ENCODE peak calls at places on chromosomes 3 and 15, in eight cellular contexts. Z, F, R, M, W, L, I and B are unnamed samples.

GRCh38 chr3:180747805-180748361 is 68.6 kb upstream of the CCDC39 start:
- DNase-seq in R (no peak), I (no peak), M (no peak), W (no peak), Z (no peak), F (no peak), L (no peak), B (no peak)

GRCh38 chr3:52004158-52004787 is 8.6 kb upstream of the RPL29 start:
- DNase-seq in F (no peak), I (no peak), M (peak; percentile 64), Z (no peak), R (no peak), L (no peak), W (peak; percentile 81), B (no peak)

GRCh38 chr3:106249159-106249558 is 380.3 kb upstream of the CBLB start:
- DNase-seq in L (no peak), M (no peak), Z (no peak), F (no peak), W (no peak), R (no peak), I (no peak), B (no peak)

GRCh38 chr3:4401441-4401840 is 65.6 kb downstream of the SUMF1 start:
- DNase-seq in M (no peak), F (no peak), Z (no peak), I (no peak), R (no peak), L (no peak), W (no peak), B (no peak)

GRCh38 chr3:65785065-65785645 is 253.6 kb downstream of the MAGI1 start:
- DNase-seq in F (no peak), Z (no peak), W (no peak), L (peak; percentile 12), I (peak; percentile 32), M (no peak), R (no peak), B (no peak)

GRCh38 chr3:58628823-58629562 is 37.6 kb downstream of the FAM3D start:
- DNase-seq in F (no peak), L (peak; percentile 91), W (peak; percentile 72), Z (peak; percentile 64), M (no peak), R (no peak), I (no peak), B (no peak)

GRCh38 chr3:151404316-151404715 is 19.8 kb upstream of the P2RY12 start:
- DNase-seq in L (no peak), F (no peak), R (no peak), Z (no peak), W (no peak), I (no peak), M (no peak), B (no peak)

GRCh38 chr3:111352585-111352984 is 189.4 kb upstream of the CD96 start:
- DNase-seq in L (no peak), M (no peak), W (no peak), F (no peak), I (no peak), Z (no peak), R (no peak), B (no peak)

GRCh38 chr3:32405155-32405554 is 13.5 kb downstream of the CMTM7 start:
- DNase-seq in L (no peak), I (no peak), R (no peak), W (no peak), Z (no peak), F (no peak), M (no peak), B (no peak)

GRCh38 chr15:73682597-73683090 is 1.5 kb upstream of the CD276 start:
- DNase-seq in W (no peak), F (no peak), M (no peak), I (no peak), L (no peak), R (no peak), Z (no peak), B (no peak)

GRCh38 chr3:29453278-29453961 is 172.5 kb downstream of the RBMS3 start:
- DNase-seq in F (peak; percentile 38), I (no peak), Z (peak; percentile 28), M (no peak), R (peak; percentile 60), W (peak; percentile 59), L (no peak), B (no peak)

GRCh38 chr15:31267161-31268107 is 59.2 kb upstream of the KLF13 start:
- DNase-seq in F (peak; percentile 27), R (peak; percentile 44), W (peak; percentile 19), L (no peak), M (peak; percentile 23), Z (peak; percentile 6), I (no peak), B (no peak)

GRCh38 chr15:94412979-94413741 is 181.8 kb downstream of the MCTP2 start:
- DNase-seq in Z (no peak), W (no peak), M (no peak), I (peak; percentile 6), L (no peak), F (no peak), R (no peak), B (no peak)

GRCh38 chr3:157131861-157132260 is 28.1 kb downstream of the CCNL1 start:
- DNase-seq in L (no peak), I (no peak), Z (no peak), F (no peak), R (no peak), W (no peak), M (no peak), B (no peak)

GRCh38 chr3:28521663-28522062 is 173.0 kb upstream of the AZI2 start:
- DNase-seq in L (no peak), M (no peak), Z (no peak), I (no peak), W (no peak), R (no peak), F (no peak), B (no peak)

GRCh38 chr15:83158393-83158792 is 49.2 kb downstream of the HDGFL3 start:
- DNase-seq in W (no peak), R (no peak), Z (no peak), M (no peak), L (no peak), I (no peak), F (no peak), B (no peak)

GRCh38 chr3:175179055-175179454 is 319.9 kb downstream of the NAALADL2 start:
- DNase-seq in R (no peak), W (no peak), Z (no peak), M (no peak), L (no peak), I (no peak), F (no peak), B (no peak)

GRCh38 chr3:127019449-127019848 is 36.5 kb downstream of the PLXNA1 start:
- DNase-seq in R (no peak), M (no peak), L (no peak), I (no peak), Z (no peak), W (no peak), F (no peak), B (no peak)

GRCh38 chr15:58761010-58761388 is 10.1 kb upstream of the MINDY2 start:
- DNase-seq in I (no peak), W (no peak), R (no peak), F (no peak), M (no peak), Z (no peak), L (no peak), B (peak; percentile 8)

GRCh38 chr15:67174864-67175573 is 79.4 kb downstream of the AAGAB start:
- DNase-seq in R (no peak), L (no peak), M (no peak), W (no peak), I (peak; percentile 94), Z (no peak), F (no peak), B (no peak)

GRCh38 chr3:50194903-50195500 is 3.6 kb downstream of the GNAT1 start:
- DNase-seq in I (peak; percentile 42), M (no peak), F (no peak), L (no peak), Z (no peak), R (no peak), W (no peak), B (no peak)

DNA sequence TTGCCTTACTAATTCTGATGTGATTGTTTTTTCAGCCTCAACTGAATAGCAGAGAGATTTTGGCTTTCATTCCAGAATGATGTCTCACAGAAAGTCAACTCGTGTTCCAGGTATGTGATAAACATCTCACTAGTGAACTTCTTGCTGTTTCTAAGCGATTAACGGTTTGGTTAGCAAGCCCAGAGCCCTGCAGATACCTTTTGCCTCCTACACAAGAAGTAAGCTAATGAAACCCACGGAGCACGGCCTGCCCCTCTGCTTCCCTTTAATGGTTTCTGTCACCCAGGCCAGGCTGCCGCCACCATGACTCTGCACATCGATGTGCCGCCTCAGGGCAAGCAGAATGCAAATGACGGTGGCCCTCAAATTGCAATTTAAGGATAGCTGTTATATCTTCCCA is 155.9 kb upstream of the ICE2 start:
- DNase-seq in L (no peak), Z (no peak), M (no peak), R (no peak), I (no peak), F (no peak), W (no peak), B (no peak)
- H3K27ac ChIP-seq in L (no peak overlapping the region), Z (no peak overlapping the region), M (no peak overlapping the region), R (no peak overlapping the region), I (no peak overlapping the region), F (no peak overlapping the region), W (no peak overlapping the region), B (no peak overlapping the region)

GRCh38 chr3:123984350-123984749 is 7.6 kb downstream of the ROPN1 start:
- DNase-seq in I (no peak), W (no peak), M (no peak), F (no peak), R (no peak), L (no peak), Z (no peak), B (no peak)
- H3K27me3 ChIP-seq in I (peaks cover 6% of the 10 kb centered on the region), W (no peaks in the 10 kb centered on the region), M (no peaks in the 10 kb centered on the region), F (peaks cover 3% of the 10 kb centered on the region), R (no peaks in the 10 kb centered on the region), L (peaks cover 21% of the 10 kb centered on the region), Z (no peaks in the 10 kb centered on the region), B (peaks cover 54% of the 10 kb centered on the region)

GRCh38 chr15:80202641-80203360 is 49.2 kb downstream of the CTXND1 start:
- DNase-seq in Z (no peak), F (peak; percentile 19), W (no peak), M (no peak), I (peak; percentile 4), R (no peak), L (no peak), B (no peak)
- H3K27ac ChIP-seq in Z (no peak overlapping the region), F (no peak overlapping the region), W (no peak overlapping the region), M (no peak overlapping the region), I (no peak overlapping the region), R (no peak overlapping the region), L (no peak overlapping the region), B (no peak overlapping the region)

GRCh38 chr3:64685800-64686445 is 1.9 kb downstream of the ADAMTS9 start:
- DNase-seq in M (peak; percentile 48), I (peak; percentile 35), L (peak; percentile 87), Z (peak; percentile 94), F (peak; percentile 93), W (peak; percentile 96), R (peak; percentile 78), B (no peak)

GRCh38 chr3:64685331-64685799 is 2.4 kb downstream of the ADAMTS9 start:
- DNase-seq in F (no peak), L (peak; percentile 40), Z (peak; percentile 58), W (no peak), M (no peak), I (no peak), R (no peak), B (no peak)

GRCh38 chr3:64687381-64687780 is 419 bp downstream of the ADAMTS9 start:
- DNase-seq in W (peak; percentile 72), R (no peak), L (no peak), M (no peak), F (no peak), Z (no peak), I (no peak), B (no peak)

GRCh38 chr3:64686446-64686908 is 1.3 kb downstream of the ADAMTS9 start:
- DNase-seq in I (no peak), W (no peak), Z (peak; percentile 70), M (no peak), L (no peak), R (no peak), F (peak; percentile 56), B (no peak)

GRCh38 chr3:64684715-64685261 is 3.0 kb downstream of the ADAMTS9 start:
- DNase-seq in L (peak; percentile 56), R (no peak), I (no peak), M (no peak), Z (peak; percentile 65), F (no peak), W (peak; percentile 70), B (no peak)
- H3K27me3 ChIP-seq in L (no peaks in the 10 kb centered on the region), R (no peaks in the 10 kb centered on the region), I (peaks cover 28% of the 10 kb centered on the region), M (peaks cover 40% of the 10 kb centered on the region), Z (no peaks in the 10 kb centered on the region), F (no peaks in the 10 kb centered on the region), W (no peaks in the 10 kb centered on the region), B (peaks cover 44% of the 10 kb centered on the region)